ENCODE peak calls at places on chromosomes 6 and 20, in four cellular contexts. One of them, this sample, is unnamed.

GRCh38 chr6:44049163-44049988 is 77.9 kb downstream of the MRPL14 start:
- DNase-seq in H9: no peak
- DNase-seq in cerebellar cortex: no peak
- DNase-seq in cardiac fibroblast: peak; percentile 72
- DNase-seq in this sample: no peak

GRCh38 chr6:158475344-158476302 is 84.3 kb upstream of the TMEM181 start:
- DNase-seq in H9: no peak
- DNase-seq in cardiac fibroblast: peak; percentile 55
- DNase-seq in cerebellar cortex: peak; percentile 18
- DNase-seq in this sample: peak; percentile 47

GRCh38 chr20:17485017-17485416 is 46.2 kb downstream of the BFSP1 start:
- DNase-seq in cardiac fibroblast: no peak
- DNase-seq in H9: no peak
- DNase-seq in cerebellar cortex: no peak
- DNase-seq in this sample: no peak

GRCh38 chr6:167795874-167796667 is 30.6 kb upstream of the AFDN start:
- DNase-seq in cardiac fibroblast: peak; percentile 8
- DNase-seq in H9: peak; percentile 70
- DNase-seq in cerebellar cortex: peak; percentile 78
- DNase-seq in this sample: peak; percentile 56

GRCh38 chr6:56334937-56335336 is 87.6 kb upstream of the COL21A1 start:
- DNase-seq in cardiac fibroblast: peak; percentile 80
- DNase-seq in cerebellar cortex: no peak
- DNase-seq in H9: no peak
- DNase-seq in this sample: no peak

GRCh38 chr20:36836591-36837329 is 39.2 kb upstream of the TLDC2 start:
- DNase-seq in cardiac fibroblast: peak; percentile 61
- DNase-seq in H9: peak; percentile 92
- DNase-seq in cerebellar cortex: peak; percentile 81
- DNase-seq in this sample: peak; percentile 53

GRCh38 chr6:136567688-136568087 is 17.5 kb upstream of the MAP7 start:
- DNase-seq in cardiac fibroblast: no peak
- DNase-seq in H9: no peak
- DNase-seq in cerebellar cortex: no peak
- DNase-seq in this sample: no peak

GRCh38 chr6:150865406-150866146 is at the start of gene MTHFD1L:
- DNase-seq in H9: peak; percentile 84
- DNase-seq in cerebellar cortex: peak; percentile 66
- DNase-seq in cardiac fibroblast: peak; percentile 96
- DNase-seq in this sample: peak; percentile 65

GRCh38 chr6:27775796-27776184 is 136.4 kb downstream of the OR2B2 start:
- DNase-seq in H9: no peak
- DNase-seq in cardiac fibroblast: no peak
- DNase-seq in cerebellar cortex: no peak
- DNase-seq in this sample: no peak

GRCh38 chr6:26305097-26305841 is 59.7 kb upstream of the BTN3A2 start:
- DNase-seq in cerebellar cortex: peak; percentile 76
- DNase-seq in H9: peak; percentile 84
- DNase-seq in cardiac fibroblast: peak; percentile 84
- DNase-seq in this sample: peak; percentile 63

GRCh38 chr20:47778398-47779354 is 6.6 kb downstream of the SULF2 start:
- DNase-seq in H9: no peak
- DNase-seq in cardiac fibroblast: no peak
- DNase-seq in cerebellar cortex: no peak
- DNase-seq in this sample: no peak

GRCh38 chr20:3398681-3399252 is 8.7 kb downstream of the DNAAF9 start:
- DNase-seq in H9: no peak
- DNase-seq in cerebellar cortex: peak; percentile 49
- DNase-seq in cardiac fibroblast: no peak
- DNase-seq in this sample: no peak

GRCh38 chr6:141321486-141322347 is 811.0 kb upstream of the GJE1 start:
- DNase-seq in cardiac fibroblast: peak; percentile 65
- DNase-seq in cerebellar cortex: no peak
- DNase-seq in H9: no peak
- DNase-seq in this sample: no peak

GRCh38 chr6:163711615-163712568 is 297.4 kb downstream of the QKI start:
- DNase-seq in H9: peak; percentile 43
- DNase-seq in cardiac fibroblast: no peak
- DNase-seq in cerebellar cortex: no peak
- DNase-seq in this sample: peak; percentile 84

GRCh38 chr6:46186583-46186982 is 15.8 kb upstream of the ENPP5 start:
- DNase-seq in cerebellar cortex: no peak
- DNase-seq in cardiac fibroblast: no peak
- DNase-seq in H9: no peak
- DNase-seq in this sample: no peak

GRCh38 chr20:61719691-61720347 is 345.9 kb downstream of the TAF4 start:
- DNase-seq in cerebellar cortex: no peak
- DNase-seq in H9: no peak
- DNase-seq in cardiac fibroblast: no peak
- DNase-seq in this sample: no peak

GRCh38 chr6:129212081-129212480 is 329.1 kb downstream of the LAMA2 start:
- DNase-seq in H9: no peak
- DNase-seq in cerebellar cortex: no peak
- DNase-seq in cardiac fibroblast: no peak
- DNase-seq in this sample: no peak

GRCh38 chr20:46139908-46140482 is 21.9 kb downstream of the CD40 start:
- DNase-seq in H9: no peak
- DNase-seq in cerebellar cortex: no peak
- DNase-seq in cardiac fibroblast: no peak
- DNase-seq in this sample: no peak

GRCh38 chr6:31871068-31871659 is 7.6 kb downstream of the SLC44A4 start:
- DNase-seq in H9: no peak
- DNase-seq in cardiac fibroblast: peak; percentile 21
- DNase-seq in cerebellar cortex: no peak
- DNase-seq in this sample: no peak

GRCh38 chr6:37056439-37057127 is 51.1 kb downstream of the FGD2 start:
- DNase-seq in H9: peak; percentile 78
- DNase-seq in cerebellar cortex: no peak
- DNase-seq in cardiac fibroblast: no peak
- DNase-seq in this sample: no peak

GRCh38 chr6:16752206-16752867 is 8.9 kb downstream of the ATXN1 start:
- DNase-seq in H9: no peak
- DNase-seq in cardiac fibroblast: peak; percentile 87
- DNase-seq in cerebellar cortex: no peak
- DNase-seq in this sample: peak; percentile 48

GRCh38 chr6:47603227-47603626 is 95.2 kb upstream of the ADGRF4 start:
- DNase-seq in cerebellar cortex: no peak
- DNase-seq in cardiac fibroblast: no peak
- DNase-seq in H9: no peak
- DNase-seq in this sample: no peak

GRCh38 chr6:136739501-136739900 is 52.8 kb downstream of the MAP3K5 start:
- DNase-seq in cerebellar cortex: no peak
- DNase-seq in H9: no peak
- DNase-seq in cardiac fibroblast: no peak
- DNase-seq in this sample: no peak

GRCh38 chr6:150001295-150001990 is 23.9 kb downstream of the RAET1L start:
- DNase-seq in cardiac fibroblast: no peak
- DNase-seq in cerebellar cortex: no peak
- DNase-seq in H9: no peak
- DNase-seq in this sample: no peak

GRCh38 chr6:148364056-148364844 is 21.6 kb downstream of the SASH1 start:
- DNase-seq in H9: no peak
- DNase-seq in cardiac fibroblast: peak; percentile 90
- DNase-seq in cerebellar cortex: no peak
- DNase-seq in this sample: no peak

GRCh38 chr20:17227669-17228623 is 1.1 kb downstream of the PCSK2 start:
- DNase-seq in cardiac fibroblast: no peak
- DNase-seq in cerebellar cortex: peak; percentile 28
- DNase-seq in H9: peak; percentile 79
- DNase-seq in this sample: no peak

GRCh38 chr20:45817652-45818194 is 5.3 kb downstream of the UBE2C start:
- DNase-seq in cerebellar cortex: no peak
- DNase-seq in cardiac fibroblast: peak; percentile 75
- DNase-seq in H9: no peak
- DNase-seq in this sample: no peak

GRCh38 chr6:139395891-139396299 is 21.4 kb upstream of the CITED2 start:
- DNase-seq in cardiac fibroblast: no peak
- DNase-seq in H9: peak; percentile 70
- DNase-seq in cerebellar cortex: no peak
- DNase-seq in this sample: no peak

GRCh38 chr6:84645563-84646266 is 118.7 kb downstream of the TBX18 start:
- DNase-seq in cerebellar cortex: no peak
- DNase-seq in cardiac fibroblast: peak; percentile 46
- DNase-seq in H9: no peak
- DNase-seq in this sample: no peak

GRCh38 chr20:19975436-19975799 is 41.7 kb upstream of the NAA20 start:
- DNase-seq in cerebellar cortex: peak; percentile 15
- DNase-seq in cardiac fibroblast: peak; percentile 51
- DNase-seq in H9: no peak
- DNase-seq in this sample: no peak

GRCh38 chr6:38391206-38391908 is 248.4 kb downstream of the BTBD9 start:
- DNase-seq in H9: no peak
- DNase-seq in cardiac fibroblast: no peak
- DNase-seq in cerebellar cortex: no peak
- DNase-seq in this sample: no peak

This sample was measured in Ammon's horn.